ENCODE peak calls at places on chromosomes 12 and 14, in seven cellular contexts. W is K562, O is uterus, D is transverse colon, S is ovary, C is Peyer's patch, J is H1. K is an unnamed sample. For H3K27me3, the result is how much of the 10 kb centered on the place peaks cover.

GRCh38 chr12:55720894-55721444 is 776 bp downstream of the RDH5 start:
- DNase-seq in S (peak), J (no peak), W (peak), C (no peak), O (peak), D (peak), K (peak)

GRCh38 chr12:71071466-71072097 is 86.2 kb downstream of the TSPAN8 start:
- DNase-seq in D (no peak), O (no peak), W (no peak), S (no peak), C (no peak), J (no peak), K (no peak)

GRCh38 chr14:91401751-91402150 is 15.9 kb downstream of the CCDC88C start:
- DNase-seq in W (no peak), O (no peak), C (no peak), J (no peak), S (no peak), D (no peak), K (no peak)

GRCh38 chr14:89814126-89814525 is 140.4 kb downstream of the EFCAB11 start:
- DNase-seq in C (no peak), O (no peak), W (no peak), J (no peak), D (no peak), S (no peak), K (no peak)

GRCh38 chr14:46250113-46250703 is 401.4 kb downstream of the RPL10L start:
- DNase-seq in C (no peak), O (no peak), J (no peak), D (no peak), S (no peak), W (peak), K (no peak)

GRCh38 chr14:90624228-90624627 is 192.0 kb downstream of the TTC7B start:
- DNase-seq in C (no peak), O (no peak), J (no peak), W (peak), S (no peak), D (no peak), K (peak)

GRCh38 chr14:23284654-23285529 is 1.0 kb downstream of the HOMEZ start:
- DNase-seq in J (no peak), O (peak), W (no peak), D (no peak), S (no peak), C (no peak), K (peak)

GRCh38 chr12:8712572-8712971 is 14.8 kb downstream of the RIMKLB start:
- DNase-seq in O (no peak), W (no peak), S (no peak), J (no peak), C (no peak), D (no peak), K (no peak)

GRCh38 chr14:72619071-72619710 is 274.7 kb downstream of the DPF3 start:
- DNase-seq in D (no peak), S (no peak), J (no peak), W (no peak), O (no peak), C (no peak), K (no peak)

GRCh38 chr12:34405286-34406227 is 383.3 kb downstream of the ALG10 start:
- DNase-seq in O (peak), C (peak), D (peak), S (peak), J (no peak), W (no peak), K (no peak)

GRCh38 chr12:89393551-89394121 is 41.3 kb upstream of the DUSP6 start:
- DNase-seq in C (no peak), D (no peak), O (no peak), S (no peak), W (peak), J (no peak), K (peak)

GRCh38 chr12:89391726-89392336 is 39.5 kb upstream of the DUSP6 start:
- DNase-seq in S (no peak), C (no peak), J (no peak), O (no peak), W (no peak), D (no peak), K (no peak)

GRCh38 chr12:89392401-89392800 is 40.1 kb upstream of the DUSP6 start:
- DNase-seq in O (no peak), W (no peak), S (no peak), D (no peak), J (no peak), C (no peak), K (no peak)

GRCh38 chr12:89389755-89390661 is 37.7 kb upstream of the DUSP6 start:
- DNase-seq in W (no peak), D (peak), J (no peak), C (no peak), S (no peak), O (peak), K (peak)

DNA sequence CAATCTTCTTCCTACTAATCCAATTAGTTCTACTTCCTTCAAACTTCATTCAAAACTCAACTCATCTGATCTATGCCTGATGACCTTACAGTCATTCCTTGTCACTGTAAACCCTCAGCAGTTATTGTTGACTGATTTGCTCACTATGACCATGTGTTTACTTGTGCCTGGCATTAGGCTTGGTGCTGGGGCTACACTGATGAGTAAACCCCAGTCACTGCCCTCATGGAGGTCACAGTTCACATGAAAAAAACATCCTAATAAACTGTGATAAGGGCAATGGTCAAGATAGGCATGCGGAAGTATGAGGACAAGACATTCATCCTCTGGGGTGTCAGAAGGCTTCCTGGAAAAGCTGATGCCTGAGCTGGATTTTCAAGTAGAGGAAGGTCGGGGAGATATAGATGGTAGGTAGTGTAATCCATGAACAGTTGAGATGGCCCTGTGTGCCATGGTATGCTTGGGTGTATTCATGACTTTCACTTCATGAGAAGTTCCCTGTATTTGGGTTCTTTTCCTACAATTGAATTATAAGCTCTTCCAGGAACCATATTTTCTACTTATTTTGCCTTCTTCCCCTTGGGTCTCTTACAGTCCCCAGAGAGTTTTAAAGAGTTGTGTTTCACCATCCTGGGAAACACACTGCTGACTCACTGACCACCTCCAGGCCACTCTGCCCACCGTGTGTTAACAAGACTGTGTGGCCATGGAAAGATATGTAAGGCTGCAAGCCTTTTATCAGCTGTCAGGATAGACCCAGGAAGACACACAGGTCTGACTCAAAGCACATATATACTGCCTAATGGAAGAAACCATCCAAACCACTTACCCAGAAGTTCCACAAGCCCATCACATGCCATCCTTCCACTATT is 38.7 kb upstream of the DUSP6 start:
- DNase-seq in C (no peak), D (peak), O (no peak), J (no peak), S (no peak), W (peak), K (peak)
- H3K27me3 ChIP-seq in C (under half), D (under half), O (under half), J (under half), S (under half), W (under half), K (under half)

DNA sequence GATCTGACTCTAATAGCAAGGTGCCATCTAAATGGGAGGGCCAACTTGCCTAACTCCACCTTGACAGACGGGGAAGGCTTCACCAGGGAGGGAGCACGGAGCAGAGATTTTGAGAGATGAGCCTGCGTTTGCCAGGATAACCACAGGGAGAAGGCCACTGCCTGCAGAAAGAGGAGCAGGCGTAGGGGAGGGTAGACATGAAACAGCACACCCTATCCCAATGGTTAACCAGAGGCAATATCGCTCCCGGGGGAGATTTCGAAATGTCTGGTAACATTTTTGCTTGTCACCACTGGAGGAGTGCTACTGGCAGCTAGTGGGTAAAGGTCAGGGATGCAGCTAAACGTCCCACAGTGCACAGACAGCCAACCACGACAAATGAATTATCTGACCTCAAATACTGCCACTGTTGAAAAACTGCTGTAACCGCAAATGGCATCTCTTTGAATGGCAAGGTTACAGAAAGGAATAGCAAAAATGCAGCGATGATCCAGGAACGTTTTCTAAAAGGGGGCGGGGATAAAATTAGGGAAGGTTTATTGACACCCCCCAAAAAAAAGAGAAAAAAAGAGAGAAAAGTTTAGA is 126.0 kb upstream of the ATF7IP start:
- DNase-seq in S (no peak), J (no peak), O (peak), D (no peak), W (no peak), C (peak), K (no peak)
- H3K4me3 ChIP-seq in S (no peak), J (no peak), O (no peak), D (no peak), W (no peak), C (peak), K (no peak)

GRCh38 chr12:121403721-121404120 is 3.8 kb downstream of the RNF34 start:
- DNase-seq in J (no peak), W (no peak), O (no peak), D (no peak), C (no peak), S (no peak), K (no peak)

GRCh38 chr12:121397521-121397920 is 2.4 kb upstream of the RNF34 start:
- DNase-seq in C (no peak), W (peak), S (no peak), D (no peak), J (no peak), O (no peak), K (no peak)

GRCh38 chr12:121399391-121400331 is at the start of gene RNF34:
- DNase-seq in D (peak), J (peak), S (peak), C (peak), O (peak), W (peak), K (peak)

GRCh38 chr12:121404734-121405133 is 4.8 kb downstream of the RNF34 start:
- DNase-seq in S (no peak), C (no peak), D (no peak), W (peak), J (no peak), O (no peak), K (no peak)

DNA sequence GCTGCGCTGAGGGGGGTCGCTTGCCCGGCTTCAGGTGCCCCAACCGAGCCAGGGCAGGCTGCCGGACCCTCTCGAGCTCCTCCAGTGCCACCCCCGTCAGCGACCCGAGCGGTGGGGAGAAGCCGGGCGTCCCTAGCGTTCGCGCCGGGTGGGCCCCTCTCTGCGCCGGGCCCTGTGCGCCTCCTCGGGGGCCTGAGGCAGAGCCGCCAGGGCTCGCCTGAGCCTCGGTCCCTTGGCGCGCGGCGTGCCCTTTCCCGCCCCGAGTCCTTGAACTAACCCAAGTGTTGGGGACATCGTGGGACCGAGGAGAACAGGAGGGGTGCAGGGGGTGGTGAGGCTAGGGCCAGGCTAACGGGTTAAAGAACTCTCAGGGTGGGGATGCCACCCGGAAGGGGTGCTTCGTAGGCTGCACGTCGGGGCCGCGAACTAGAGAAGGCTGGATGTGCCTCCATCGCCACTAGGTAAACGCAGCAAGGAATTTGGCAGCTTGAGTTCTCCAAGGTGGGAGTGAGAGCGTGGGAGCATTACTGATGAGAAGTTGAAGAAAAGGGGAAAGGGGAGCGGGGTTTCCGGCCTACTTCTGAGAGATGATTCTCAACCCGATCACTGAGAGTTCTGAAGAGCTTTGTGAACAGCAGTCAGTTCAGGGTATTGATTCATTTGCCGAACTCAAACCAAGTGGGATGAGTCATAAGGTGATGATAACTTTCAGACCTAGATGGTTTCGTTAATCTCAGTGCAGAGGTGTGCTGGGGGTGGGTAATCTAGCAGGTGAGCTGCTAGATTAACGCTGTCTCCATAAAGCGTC is 618 bp downstream of the RNF34 start:
- DNase-seq in O (peak), W (peak), J (no peak), D (peak), C (peak), S (no peak), K (peak)
- TF ChIP-seq POLR2A in O (no peak), W (no peak), J (no peak), D (no peak), C (no peak), S (no peak), K (no peak)

GRCh38 chr12:111204684-111205305 is 164.1 kb downstream of the PHETA1 start:
- DNase-seq in S (no peak), W (no peak), J (no peak), C (no peak), O (no peak), D (no peak), K (no peak)
- H3K27me3 ChIP-seq in S (under half), W (half or more), J (under half), C (under half), O (under half), D (under half), K (under half)

GRCh38 chr14:61713724-61714437 is 18.6 kb downstream of the HIF1A start:
- DNase-seq in J (no peak), W (no peak), S (no peak), C (no peak), D (no peak), O (no peak), K (no peak)
- H3K4me3 ChIP-seq in J (no peak), W (no peak), S (no peak), C (no peak), D (no peak), O (no peak), K (no peak)